ENCODE peak calls at places on chromosomes 2 and 18, in four cellular contexts. M, A, F and T are unnamed samples.

GRCh38 chr18:80056095-80056494 is 21.9 kb downstream of the RBFA start:
- DNase-seq in M (no peak), A (no peak), F (no peak), T (no peak)

GRCh38 chr2:134446431-134447091 is 192.7 kb downstream of the MGAT5 start:
- DNase-seq in M (no peak), A (no peak), F (no peak), T (no peak)

GRCh38 chr2:7048762-7049294 is 131.6 kb downstream of the RNF144A start:
- DNase-seq in M (no peak), A (no peak), F (no peak), T (no peak)

GRCh38 chr18:45440246-45440645 is 175.0 kb upstream of the SLC14A2 start:
- DNase-seq in M (no peak), A (no peak), F (no peak), T (no peak)

GRCh38 chr2:137924019-137924418 is 40.3 kb upstream of the HNMT start:
- DNase-seq in M (no peak), A (no peak), F (no peak), T (no peak)

GRCh38 chr2:230447036-230447435 is 31.0 kb downstream of the SP100 start:
- DNase-seq in M (no peak), A (no peak), F (no peak), T (no peak)

GRCh38 chr18:48547456-48548403 is 8.9 kb downstream of the CTIF start:
- DNase-seq in M (no peak), A (no peak), F (peak; percentile 19), T (no peak)

GRCh38 chr2:150371066-150371812 is 116.2 kb downstream of the RND3 start:
- DNase-seq in M (no peak), A (no peak), F (no peak), T (no peak)

GRCh38 chr2:110107092-110108079 is 8.2 kb downstream of the MALL start:
- DNase-seq in M (no peak), A (no peak), F (no peak), T (no peak)

GRCh38 chr2:15049096-15049993 is 416.8 kb downstream of the LRATD1 start:
- DNase-seq in M (no peak), A (no peak), F (no peak), T (no peak)

GRCh38 chr2:149082781-149083180 is 44.3 kb downstream of the LYPD6B start:
- DNase-seq in M (no peak), A (no peak), F (no peak), T (peak; percentile 22)

GRCh38 chr18:12645751-12646203 is 12.1 kb downstream of the SPIRE1 start:
- DNase-seq in M (peak; percentile 41), A (no peak), F (no peak), T (no peak)

GRCh38 chr2:121196849-121197155 is 88.2 kb downstream of the TFCP2L1 start:
- DNase-seq in M (no peak), A (no peak), F (no peak), T (no peak)

GRCh38 chr18:44839239-44839666 is 158.6 kb downstream of the SETBP1 start:
- DNase-seq in M (no peak), A (peak; percentile 64), F (peak; percentile 69), T (no peak)

GRCh38 chr18:55400590-55401274 is 187.3 kb downstream of the TCF4 start:
- DNase-seq in M (no peak), A (no peak), F (no peak), T (no peak)

GRCh38 chr2:225526731-225527427 is 127.4 kb downstream of the NYAP2 start:
- DNase-seq in M (no peak), A (no peak), F (no peak), T (no peak)
- TF ChIP-seq NFIC in M (no peak), A (no peak), F (no peak), T (no peak)

GRCh38 chr2:239131521-239131920 is 269.3 kb downstream of the HDAC4 start:
- DNase-seq in M (no peak), A (no peak), F (no peak), T (no peak)
- TF ChIP-seq JUND in M (no peak), A (no peak), F (no peak), T (no peak)

GRCh38 chr18:73626221-73626620 is 521.4 kb downstream of the FBXO15 start:
- DNase-seq in M (no peak), A (no peak), F (no peak), T (no peak)
- TF ChIP-seq NFIC in M (no peak), A (no peak), F (no peak), T (no peak)

GRCh38 chr2:174699993-174700766 is 64.1 kb downstream of the CHRNA1 start:
- DNase-seq in M (peak; percentile 40), A (no peak), F (peak; percentile 63), T (peak; percentile 69)
- TF ChIP-seq JUND in M (no peak), A (no peak), F (no peak), T (no peak)

GRCh38 chr2:190121971-190122370 is 59.4 kb upstream of the MSTN start:
- DNase-seq in M (peak; percentile 24), A (peak; percentile 9), F (peak; percentile 15), T (peak; percentile 30)
- TF ChIP-seq NFIC in M (no peak), A (no peak), F (no peak), T (no peak)

DNA sequence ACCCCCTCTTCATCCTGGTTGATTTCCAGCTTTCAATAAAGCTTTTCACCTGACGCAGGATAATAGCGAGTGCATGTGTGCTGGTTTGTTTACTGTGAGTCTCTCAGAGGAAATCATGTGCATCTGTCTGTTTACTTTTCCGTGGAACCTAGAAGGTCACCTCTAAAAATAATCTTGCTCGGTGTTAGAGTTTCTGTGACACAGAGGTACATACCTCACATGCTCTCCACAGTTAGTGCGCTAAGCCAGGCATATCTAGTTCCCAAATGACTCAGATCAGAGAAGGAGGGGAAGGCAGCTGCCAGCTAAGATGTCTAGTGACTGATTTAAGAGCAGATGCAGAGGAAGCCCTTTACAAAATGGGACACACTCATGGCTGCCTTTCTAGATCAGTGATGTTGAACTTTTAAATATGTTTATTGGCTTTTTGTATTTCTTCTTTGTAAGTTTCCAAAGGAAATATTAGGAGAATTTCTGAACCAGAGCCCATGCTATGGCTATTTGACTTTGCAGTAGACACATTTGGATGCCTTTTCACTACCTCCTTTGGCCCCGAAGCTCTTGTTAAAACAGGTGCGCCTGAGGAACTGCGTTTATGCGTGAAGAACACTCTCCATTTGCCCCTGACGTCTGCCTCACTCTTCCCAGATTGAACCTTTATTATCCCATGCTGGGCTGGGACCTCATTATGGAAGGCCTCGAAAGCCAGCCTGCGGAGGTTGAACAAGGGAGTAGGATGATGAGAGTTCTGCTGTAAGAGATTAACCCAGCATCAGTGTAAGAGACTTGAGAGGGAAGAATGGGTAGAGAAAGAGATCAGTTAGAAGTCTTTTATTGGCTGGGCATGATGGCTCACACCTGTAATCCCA is 145.6 kb downstream of the FAM161A start:
- DNase-seq in M (peak; percentile 78), A (peak; percentile 92), F (no peak), T (no peak)
- TF ChIP-seq JUND in M (no peak), A (peak; percentile 91), F (peak; percentile 69), T (peak; percentile 39)

DNA sequence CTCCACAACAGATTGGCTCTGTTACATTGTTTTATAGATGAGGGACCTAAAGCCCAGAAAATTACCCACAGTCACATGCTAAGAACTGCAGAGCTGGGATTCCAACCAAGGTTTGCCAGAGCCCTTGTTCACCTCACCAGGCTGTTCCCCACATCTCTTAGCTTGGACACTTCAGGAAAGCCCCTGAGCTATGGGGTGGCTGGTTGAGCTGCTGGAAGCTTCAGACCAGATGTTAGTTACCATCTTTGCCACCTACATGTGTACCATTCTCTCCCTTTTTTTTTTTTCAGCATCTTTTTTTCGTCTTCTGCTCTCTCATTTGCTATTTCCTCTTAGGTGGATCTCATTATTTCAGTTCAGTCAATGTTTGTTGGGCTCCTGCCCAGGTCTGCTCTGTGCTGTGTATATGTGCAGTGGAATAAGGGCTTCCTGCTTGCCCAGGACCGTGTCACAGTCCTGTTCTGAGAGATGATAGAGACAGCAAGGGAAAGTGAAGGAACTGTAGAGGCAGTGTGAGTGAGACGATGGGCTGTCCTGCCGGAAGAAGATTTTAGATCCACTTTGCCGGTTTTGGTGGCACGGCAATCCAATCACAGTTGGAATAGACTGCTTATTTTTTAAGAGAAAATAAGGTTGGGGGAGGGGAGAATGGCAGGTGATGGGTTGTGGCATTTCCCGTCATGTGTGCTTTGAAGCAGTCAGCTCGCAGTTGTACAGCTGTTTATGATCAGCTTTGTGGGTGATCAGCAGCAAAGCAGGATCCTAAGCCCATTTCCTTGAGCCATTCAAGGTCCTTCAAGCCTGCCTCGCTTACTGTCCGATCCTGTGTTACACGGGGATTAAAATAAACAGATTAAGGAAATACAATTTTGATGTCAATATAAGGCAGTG is 152.6 kb downstream of the RTN4 start:
- DNase-seq in M (no peak), A (no peak), F (no peak), T (no peak)
- TF ChIP-seq NFIC in M (no peak), A (no peak), F (no peak), T (no peak)